ENCODE peak calls at places on chromosomes 4 and X, in five cellular contexts. I, X, N, P and M are unnamed samples.

GRCh38 chr4:150224896-150225591 is 146.8 kb downstream of the DCLK2 start:
- DNase-seq in I (no peak), X (no peak), N (no peak), P (no peak), M (no peak)

GRCh38 chr4:42618018-42618417 is 38.9 kb downstream of the ATP8A1 start:
- DNase-seq in I (no peak), X (no peak), N (no peak), P (no peak), M (no peak)

GRCh38 chr4:77156912-77157858 is at the start of gene CCNG2:
- DNase-seq in I (peak; percentile 93), X (peak; percentile 72), N (peak; percentile 85), P (peak; percentile 88), M (peak; percentile 94)

GRCh38 chr4:2255501-2256155 is 6.3 kb downstream of the MXD4 start:
- DNase-seq in I (peak; percentile 33), X (no peak), N (peak; percentile 58), P (peak; percentile 11), M (peak; percentile 43)

GRCh38 chr4:120557372-120557771 is 365.2 kb downstream of the PRDM5 start:
- DNase-seq in I (no peak), X (no peak), N (no peak), P (no peak), M (no peak)

GRCh38 chr4:74805601-74806000 is 11.3 kb upstream of the BTC start:
- DNase-seq in I (no peak), X (no peak), N (no peak), P (no peak), M (no peak)

GRCh38 chr4:137601924-137602323 is 69.6 kb upstream of the PCDH18 start:
- DNase-seq in I (no peak), X (no peak), N (no peak), P (no peak), M (no peak)

GRCh38 chrX:56281789-56282188 is 49.6 kb downstream of the KLF8 start:
- DNase-seq in I (no peak), X (no peak), N (no peak), P (no peak), M (no peak)

GRCh38 chr4:56803473-56803872 is 18.0 kb downstream of the SPINK2 start:
- DNase-seq in I (no peak), X (no peak), N (no peak), P (no peak), M (no peak)